ENCODE peak calls at places on chromosome 4, in seven cellular contexts. Z is pancreas; G is psoas muscle; H is left ventricle myocardium inferior; L is fibroblast of lung; S is hepatocyte; M is effector memory CD4-positive, alpha-beta T cell. Y is an unnamed sample.

GRCh38 chr4:150510176-150510875 is 71.6 kb upstream of the MAB21L2 start:
- DNase-seq in Z (no peak), G (no peak), H (no peak), L (peak; percentile 85), S (no peak), M (no peak), Y (no peak)

GRCh38 chr4:48254381-48255072 is 15.1 kb downstream of the TEC start:
- DNase-seq in Z (peak; percentile 64), G (no peak), H (peak; percentile 22), L (peak; percentile 92), S (no peak), M (no peak), Y (no peak)

GRCh38 chr4:26267087-26267486 is 53.7 kb upstream of the RBPJ start:
- DNase-seq in Z (peak; percentile 26), G (peak; percentile 72), H (peak; percentile 72), L (peak; percentile 64), S (peak; percentile 19), M (no peak), Y (no peak)

GRCh38 chr4:45423876-45424275 is 697.5 kb upstream of the GNPDA2 start:
- DNase-seq in Z (no peak), G (no peak), H (no peak), L (no peak), S (no peak), M (no peak), Y (no peak)

GRCh38 chr4:663438-664428 is 10.3 kb downstream of the ATP5ME start:
- DNase-seq in Z (peak; percentile 14), G (peak; percentile 61), H (peak; percentile 54), L (no peak), S (peak; percentile 82), M (peak; percentile 60), Y (no peak)

GRCh38 chr4:79141530-79141929 is 184.3 kb downstream of the NAA11 start:
- DNase-seq in Z (no peak), G (no peak), H (no peak), L (peak; percentile 1), S (peak; percentile 59), M (no peak), Y (no peak)

GRCh38 chr4:129092636-129093172 is 635 bp downstream of the SCLT1 start:
- DNase-seq in Z (no peak), G (no peak), H (no peak), L (peak; percentile 39), S (peak; percentile 17), M (no peak), Y (no peak)

GRCh38 chr4:53987761-53988171 is 76.6 kb downstream of the CHIC2 start:
- DNase-seq in Z (no peak), G (no peak), H (no peak), L (peak; percentile 47), S (peak; percentile 10), M (no peak), Y (no peak)

GRCh38 chr4:25799522-25799921 is 63.3 kb downstream of the SEL1L3 start:
- DNase-seq in Z (no peak), G (no peak), H (no peak), L (no peak), S (no peak), M (no peak), Y (no peak)

GRCh38 chr4:15423285-15423711 is 4.5 kb upstream of the C1QTNF7 start:
- DNase-seq in Z (no peak), G (no peak), H (no peak), L (no peak), S (no peak), M (no peak), Y (no peak)

GRCh38 chr4:147094228-147094627 is 148.6 kb upstream of the TTC29 start:
- DNase-seq in Z (no peak), G (no peak), H (no peak), L (no peak), S (peak; percentile 36), M (no peak), Y (no peak)

GRCh38 chr4:73730292-73730691 is 10.1 kb upstream of the CXCL8 start:
- DNase-seq in Z (no peak), G (no peak), H (no peak), L (peak; percentile 38), S (no peak), M (no peak), Y (no peak)

GRCh38 chr4:137740192-137740591 is 207.9 kb upstream of the PCDH18 start:
- DNase-seq in Z (no peak), G (no peak), H (no peak), L (peak; percentile 39), S (no peak), M (no peak), Y (no peak)

GRCh38 chr4:147780137-147780777 is 48.4 kb downstream of the ARHGAP10 start:
- DNase-seq in Z (peak; percentile 38), G (no peak), H (peak; percentile 42), L (no peak), S (no peak), M (no peak), Y (peak; percentile 66)

GRCh38 chr4:99144070-99144469 is at the start of gene ADH4:
- DNase-seq in Z (no peak), G (no peak), H (no peak), L (peak; percentile 23), S (peak; percentile 37), M (no peak), Y (no peak)

GRCh38 chr4:154559141-154559841 is 3.5 kb upstream of the FGB start:
- DNase-seq in Z (no peak), G (no peak), H (no peak), L (peak; percentile 66), S (peak; percentile 80), M (no peak), Y (peak; percentile 21)

GRCh38 chr4:71550220-71551190 is 211.7 kb downstream of the SLC4A4 start:
- DNase-seq in Z (no peak), G (no peak), H (no peak), L (peak; percentile 72), S (peak; percentile 42), M (no peak), Y (no peak)

GRCh38 chr4:111512081-111512774 is 633.0 kb upstream of the FAM241A start:
- DNase-seq in Z (no peak), G (no peak), H (no peak), L (peak; percentile 85), S (peak; percentile 18), M (no peak), Y (no peak)

GRCh38 chr4:78776729-78777555 is 792 bp downstream of the BMP2K start:
- DNase-seq in Z (peak; percentile 46), G (peak; percentile 46), H (peak; percentile 18), L (peak; percentile 64), S (peak; percentile 60), M (peak; percentile 14), Y (peak; percentile 38)

GRCh38 chr4:77264826-77265225 is 107.8 kb downstream of the CCNG2 start:
- DNase-seq in Z (no peak), G (no peak), H (no peak), L (no peak), S (no peak), M (no peak), Y (no peak)

GRCh38 chr4:3168029-3168428 is 80.9 kb upstream of the MSANTD1 start:
- DNase-seq in Z (no peak), G (no peak), H (no peak), L (peak; percentile 47), S (no peak), M (no peak), Y (no peak)
- H3K27ac ChIP-seq in Z (peak overlapping the region; percentile 23), G (no peak overlapping the region), H (no peak overlapping the region), L (no peak overlapping the region), S (no peak overlapping the region), M (no peak overlapping the region), Y (no peak overlapping the region)

DNA sequence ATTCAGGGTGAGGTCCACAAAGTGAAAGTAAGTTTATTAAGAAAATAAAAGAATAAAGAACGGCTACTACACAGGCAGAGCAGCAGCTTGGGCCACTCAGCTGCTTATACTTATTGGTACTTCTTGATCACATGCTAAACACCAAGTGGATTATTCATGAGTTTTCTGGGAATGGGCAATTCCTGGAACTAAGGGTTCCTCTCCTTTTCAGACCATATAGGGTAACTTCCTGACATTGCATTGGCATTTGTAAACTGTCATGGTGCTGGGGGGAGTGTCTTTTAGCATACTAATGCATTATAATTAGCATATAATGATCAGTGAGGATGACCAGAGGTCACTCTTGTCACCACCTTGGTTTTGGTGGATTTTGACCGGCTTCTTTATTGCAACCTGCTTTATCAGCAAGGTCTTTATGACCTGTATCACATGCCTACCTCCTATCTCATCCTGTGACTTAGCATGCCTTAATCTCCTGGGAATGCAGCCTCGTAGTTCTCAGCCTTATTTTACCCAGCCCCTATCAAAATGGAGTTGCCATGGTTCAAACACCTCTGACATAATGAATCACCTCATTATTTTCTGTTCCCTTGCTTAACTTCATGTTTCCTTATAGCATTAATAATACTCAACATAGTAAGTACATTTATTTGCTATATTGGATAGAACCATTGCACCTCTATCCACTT is 476.4 kb downstream of the DTHD1 start:
- DNase-seq in Z (no peak), G (no peak), H (no peak), L (no peak), S (peak; percentile 47), M (no peak), Y (no peak)
- H3K27ac ChIP-seq in Z (no peak overlapping the region), G (no peak overlapping the region), H (no peak overlapping the region), L (no peak overlapping the region), S (peak overlapping the region; percentile 63), M (no peak overlapping the region), Y (no peak overlapping the region)

GRCh38 chr4:16931336-16931735 is 32.9 kb upstream of the LDB2 start:
- DNase-seq in Z (no peak), G (no peak), H (no peak), L (no peak), S (no peak), M (no peak), Y (no peak)

GRCh38 chr4:16926214-16926613 is 27.8 kb upstream of the LDB2 start:
- DNase-seq in Z (no peak), G (no peak), H (no peak), L (no peak), S (no peak), M (no peak), Y (no peak)

DNA sequence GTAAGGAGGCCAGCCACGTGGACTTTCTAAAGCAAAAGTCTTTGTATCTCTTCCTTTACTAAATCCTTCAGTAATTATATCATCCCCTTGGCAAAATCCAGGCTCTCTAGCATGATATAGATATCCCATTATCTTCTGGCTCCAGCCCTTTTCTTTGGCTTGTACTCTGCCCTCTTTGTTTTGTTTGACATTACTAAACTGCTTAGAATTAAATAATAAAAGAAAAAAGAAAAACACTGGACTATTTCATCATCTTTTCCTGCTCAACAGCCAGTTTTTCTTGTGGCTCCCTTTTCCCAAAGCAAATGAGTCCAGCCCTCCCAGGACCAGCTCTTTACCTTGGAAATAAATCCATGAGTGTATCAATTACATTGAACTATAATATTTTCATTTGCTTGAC is 33.5 kb upstream of the LDB2 start:
- DNase-seq in Z (no peak), G (no peak), H (no peak), L (peak; percentile 47), S (no peak), M (no peak), Y (no peak)
- H3K27ac ChIP-seq in Z (no peak overlapping the region), G (no peak overlapping the region), H (no peak overlapping the region), L (no peak overlapping the region), S (no peak overlapping the region), M (no peak overlapping the region), Y (no peak overlapping the region)

DNA sequence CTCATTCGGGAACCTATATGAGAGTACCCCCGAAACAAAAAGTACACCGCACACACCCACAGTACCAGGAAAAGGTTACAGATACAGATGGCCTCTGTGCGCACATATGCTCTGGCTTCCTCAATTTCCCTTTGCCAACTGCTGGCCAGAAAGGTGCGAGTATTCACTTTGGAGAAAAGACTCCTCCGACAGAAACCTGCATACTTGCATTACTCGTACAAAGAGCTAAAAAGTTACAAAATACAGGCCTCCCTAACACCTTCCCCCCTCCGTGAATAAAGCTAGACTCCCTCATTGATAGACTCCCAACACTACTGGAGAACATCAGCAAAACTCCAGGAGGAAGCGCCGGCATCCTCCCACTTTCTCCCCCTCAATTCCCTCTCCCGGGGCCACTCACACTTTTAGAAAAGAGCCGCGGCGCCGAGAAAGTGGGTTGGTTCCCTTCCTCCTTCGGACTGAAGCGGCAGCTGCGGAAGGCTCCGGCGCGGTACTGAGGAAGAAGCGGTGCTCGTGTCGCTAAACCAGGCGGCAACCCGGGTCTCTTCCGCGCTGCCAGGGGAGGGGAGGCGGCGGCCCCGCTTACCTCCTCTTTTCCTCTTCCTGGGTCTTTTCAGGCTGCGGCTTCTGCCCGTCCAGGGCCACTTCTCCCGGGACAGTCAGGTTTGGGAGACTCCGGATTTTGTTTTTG is 1.2 kb downstream of the FBXW7 start:
- DNase-seq in Z (peak; percentile 38), G (peak; percentile 17), H (peak; percentile 38), L (peak; percentile 14), S (peak; percentile 57), M (peak; percentile 36), Y (peak; percentile 76)
- H3K27ac ChIP-seq in Z (peak overlapping the region; percentile 91), G (peak overlapping the region; percentile 97), H (peak overlapping the region; percentile 95), L (peak overlapping the region; percentile 97), S (peak overlapping the region; percentile 99), M (peak overlapping the region; percentile 94), Y (peak overlapping the region; percentile 92)

Y was measured in HL-60.